ENCODE peak calls at places on chromosomes 11 and 22, in five cellular contexts. E is aorta, B is erythroblast, G is T-helper 1 cell, Q is cardiac muscle cell. Y is an unnamed sample.

GRCh38 chr11:111633248-111633647 is 31.0 kb downstream of the SIK2 start:
- DNase-seq in G (no peak), B (no peak), E (no peak), Q (no peak), Y (no peak)

GRCh38 chr11:33777906-33778305 is 3.6 kb upstream of the FBXO3 start:
- DNase-seq in B (no peak), Q (no peak), G (peak; percentile 8), E (no peak), Y (no peak)

GRCh38 chr22:30016596-30016995 is 63.7 kb upstream of the HORMAD2 start:
- DNase-seq in Q (no peak), B (no peak), E (no peak), G (no peak), Y (no peak)

GRCh38 chr11:11366793-11367192 is 13.7 kb upstream of the CSNK2A3 start:
- DNase-seq in G (no peak), B (no peak), Q (peak; percentile 41), E (no peak), Y (no peak)

GRCh38 chr11:78202733-78203167 is 14.0 kb downstream of the USP35 start:
- DNase-seq in Q (no peak), B (no peak), E (no peak), G (peak; percentile 60), Y (no peak)

GRCh38 chr11:122642472-122642922 is 13.0 kb upstream of the UBASH3B start:
- DNase-seq in G (no peak), Q (peak; percentile 15), B (no peak), E (peak; percentile 14), Y (no peak)

GRCh38 chr11:112507281-112507680 is 246.6 kb upstream of the PLET1 start:
- DNase-seq in G (no peak), B (no peak), E (no peak), Q (no peak), Y (no peak)

GRCh38 chr11:8209208-8209807 is 40.5 kb upstream of the RIC3 start:
- DNase-seq in E (no peak), Q (no peak), B (peak; percentile 83), G (no peak), Y (no peak)

GRCh38 chr22:49331223-49331815 is 496.4 kb downstream of the BRD1 start:
- DNase-seq in Q (no peak), B (no peak), E (peak; percentile 39), G (no peak), Y (no peak)